ENCODE peak calls at places on chromosomes 11 and 22, in six cellular contexts. D is esophagus squamous epithelium; Q is AG04450; H is sigmoid colon; W is CD4-positive, alpha-beta memory T cell; T is CD4-positive, CD25-positive, alpha-beta regulatory T cell. V is an unnamed sample. For H3K27me3, the result is how much of the 10 kb centered on the place peaks cover.

GRCh38 chr11:1563697-1564534 is 8.2 kb downstream of the DUSP8 start:
- DNase-seq in T (no peak), W (no peak), D (no peak), H (no peak), Q (no peak), V (no peak)

GRCh38 chr11:111376453-111376871 is 2.6 kb downstream of the POU2AF1 start:
- DNase-seq in W (no peak), Q (no peak), H (no peak), D (no peak), T (no peak), V (no peak)

GRCh38 chr11:80048513-80048912 is 607.7 kb upstream of the TENM4 start:
- DNase-seq in D (no peak), T (no peak), Q (no peak), H (no peak), W (no peak), V (no peak)

GRCh38 chr11:60345489-60345888 is 18.4 kb downstream of the MS4A6E start:
- DNase-seq in W (no peak), D (no peak), Q (no peak), T (no peak), H (no peak), V (no peak)

GRCh38 chr11:115159122-115159665 is 345.0 kb downstream of the CADM1 start:
- DNase-seq in W (no peak), Q (no peak), T (no peak), H (no peak), D (no peak), V (no peak)

GRCh38 chr22:40196628-40197027 is 18.9 kb downstream of the TNRC6B start:
- DNase-seq in D (no peak), Q (peak), T (no peak), H (no peak), W (no peak), V (no peak)

GRCh38 chr11:103433976-103434375 is 324.8 kb downstream of the DYNC2H1 start:
- DNase-seq in H (no peak), W (no peak), Q (no peak), T (no peak), D (no peak), V (no peak)

GRCh38 chr22:29299136-29299900 is 7.1 kb upstream of the GAS2L1 start:
- DNase-seq in D (no peak), W (no peak), H (no peak), T (no peak), Q (no peak), V (no peak)

GRCh38 chr11:2562181-2562581 is 117.4 kb downstream of the KCNQ1 start:
- DNase-seq in H (peak), D (no peak), T (no peak), Q (no peak), W (no peak), V (no peak)

GRCh38 chr11:120832609-120833221 is 191.2 kb upstream of the TBCEL start:
- DNase-seq in H (no peak), D (no peak), W (no peak), Q (no peak), T (no peak), V (no peak)

GRCh38 chr11:62545437-62546243 is 966 bp downstream of the AHNAK start:
- DNase-seq in D (no peak), W (peak), Q (peak), H (peak), T (no peak), V (peak)

GRCh38 chr11:66011239-66011784 is 496 bp upstream of the CST6 start:
- DNase-seq in W (no peak), D (no peak), T (no peak), Q (no peak), H (no peak), V (no peak)

GRCh38 chr22:35835998-35836691 is 118.5 kb downstream of the APOL5 start:
- DNase-seq in H (peak), T (no peak), Q (peak), D (no peak), W (no peak), V (no peak)
- H3K4me3 ChIP-seq in H (peak), T (no peak), Q (peak), D (peak), W (no peak), V (no peak)

GRCh38 chr11:17719940-17720795 is 797 bp downstream of the MYOD1 start:
- DNase-seq in D (no peak), W (no peak), Q (no peak), H (no peak), T (no peak), V (no peak)

GRCh38 chr11:17724020-17724908 is 4.9 kb downstream of the MYOD1 start:
- DNase-seq in Q (no peak), W (no peak), D (no peak), T (no peak), H (no peak), V (no peak)

GRCh38 chr11:17720796-17721171 is 1.4 kb downstream of the MYOD1 start:
- DNase-seq in D (no peak), W (no peak), T (no peak), Q (no peak), H (no peak), V (no peak)

GRCh38 chr11:17721242-17721999 is 2.0 kb downstream of the MYOD1 start:
- DNase-seq in T (no peak), D (no peak), W (no peak), H (no peak), Q (no peak), V (no peak)

DNA sequence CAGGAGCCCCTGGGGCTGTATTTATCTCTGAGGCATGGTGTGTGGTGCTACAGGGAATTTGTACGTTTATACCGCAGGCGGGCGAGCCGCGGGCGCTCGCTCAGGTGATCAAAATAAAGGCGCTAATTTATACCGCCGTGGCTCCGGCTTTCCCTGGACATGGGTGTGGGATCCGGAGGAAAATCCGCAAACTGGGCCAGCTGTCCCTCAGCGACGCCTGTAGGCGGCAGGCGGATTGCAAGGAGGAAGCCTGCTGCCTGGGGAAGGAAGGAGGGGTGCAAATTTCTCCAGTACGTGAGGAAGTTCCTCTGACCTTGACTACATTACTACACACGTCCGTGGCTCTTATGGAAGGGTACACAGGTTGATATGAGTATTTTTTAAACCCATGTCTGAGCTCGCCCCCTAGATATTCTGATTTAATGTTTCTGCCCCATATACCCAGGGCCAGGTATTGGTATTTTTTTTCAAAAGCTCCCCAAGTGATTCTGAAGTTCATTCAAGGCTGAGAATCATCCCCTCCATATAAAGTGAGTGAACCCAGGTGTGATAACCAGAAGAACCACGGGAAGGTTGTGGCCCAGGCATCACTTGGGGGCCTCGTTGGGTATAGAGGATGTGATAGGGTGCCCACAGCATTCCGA is 2.8 kb downstream of the MYOD1 start:
- DNase-seq in H (no peak), D (no peak), W (no peak), Q (no peak), T (no peak), V (no peak)
- H3K27me3 ChIP-seq in H (under half), D (under half), W (under half), Q (half or more), T (under half), V (under half)

GRCh38 chr11:93740802-93741093 is 547 bp downstream of the TAF1D start:
- DNase-seq in Q (no peak), H (peak), T (no peak), W (peak), D (no peak), V (peak)

GRCh38 chr11:93740031-93740801 is 1.1 kb downstream of the TAF1D start:
- DNase-seq in H (no peak), T (no peak), D (no peak), Q (no peak), W (no peak), V (peak)

GRCh38 chr11:93736129-93736528 is 5.2 kb downstream of the TAF1D start:
- DNase-seq in T (no peak), H (no peak), Q (no peak), W (no peak), D (no peak), V (no peak)

GRCh38 chr11:93737904-93738612 is 3.2 kb downstream of the TAF1D start:
- DNase-seq in H (no peak), D (no peak), T (no peak), Q (no peak), W (no peak), V (no peak)

DNA sequence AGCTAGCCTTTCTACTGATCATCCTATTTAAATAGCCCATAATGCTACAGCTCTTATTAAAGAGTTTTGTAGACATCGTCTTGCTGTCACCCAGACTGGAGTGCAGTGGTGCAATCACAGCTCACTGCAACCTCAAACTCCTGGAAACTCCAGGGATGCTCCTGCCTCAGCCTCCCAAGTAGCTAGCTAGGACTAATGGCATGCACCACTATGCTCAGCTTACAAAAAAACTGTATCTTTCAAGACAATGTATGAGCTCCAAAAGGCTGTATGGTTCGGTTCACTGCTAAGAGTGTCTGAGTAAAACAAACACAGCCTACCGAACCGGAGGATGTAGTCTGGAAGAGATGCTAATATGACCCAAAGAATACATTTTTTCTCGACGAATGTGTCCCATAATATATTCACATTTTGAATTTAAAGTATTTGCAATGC is 2.6 kb downstream of the TAF1D start:
- DNase-seq in T (no peak), Q (no peak), H (no peak), W (no peak), D (no peak), V (no peak)
- H3K27ac ChIP-seq in T (peak), Q (no peak), H (no peak), W (peak), D (no peak), V (no peak)

GRCh38 chr22:23772315-23773246 is at the start of gene MMP11:
- DNase-seq in T (peak), W (peak), H (peak), Q (no peak), D (no peak), V (no peak)
- H3K4me3 ChIP-seq in T (no peak), W (no peak), H (peak), Q (peak), D (peak), V (no peak)

DNA sequence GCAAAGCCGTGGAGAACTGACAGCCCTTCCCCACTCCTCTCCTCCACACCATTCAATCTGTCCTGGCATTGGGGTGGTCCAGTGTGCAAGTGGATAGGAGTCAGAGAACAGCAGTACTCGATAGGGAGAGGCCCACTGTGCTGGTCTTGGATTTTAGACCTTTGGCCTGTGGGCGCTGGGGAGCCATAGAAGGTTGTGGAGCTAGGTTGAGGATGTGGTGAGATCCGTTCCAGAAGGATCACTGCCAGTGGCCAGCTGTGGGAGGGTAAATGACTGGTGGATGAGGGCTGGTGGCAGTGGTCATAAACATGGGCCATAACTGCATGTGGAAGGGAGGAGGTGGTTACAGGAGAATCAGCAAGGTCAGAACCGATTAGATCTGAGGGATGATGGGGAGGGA is 28.6 kb downstream of the ANO1 start:
- DNase-seq in W (no peak), H (no peak), T (no peak), D (no peak), Q (no peak), V (no peak)
- H3K27me3 ChIP-seq in W (under half), H (under half), T (under half), D (under half), Q (under half), V (under half)

DNA sequence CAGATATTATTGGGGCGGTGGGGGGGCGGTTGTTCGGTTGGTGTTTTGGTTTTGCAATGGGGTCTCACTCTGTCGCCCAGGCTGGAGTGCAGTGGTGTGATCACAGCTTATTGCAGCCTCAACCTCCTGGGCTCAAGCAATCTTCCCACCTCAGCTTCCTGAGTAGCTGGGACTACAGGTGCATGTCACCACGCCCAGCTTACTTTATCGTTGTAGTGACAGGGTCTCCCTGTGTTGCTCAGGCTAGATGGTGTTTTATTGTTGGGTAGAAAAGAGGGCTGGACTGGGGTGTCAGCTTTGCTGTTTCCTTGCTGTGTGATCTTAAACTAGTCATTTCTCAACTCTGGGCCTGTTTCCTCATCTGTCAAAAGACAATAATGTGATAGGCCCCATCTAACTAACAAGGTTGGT is 17.5 kb upstream of the MYH9 start:
- DNase-seq in H (no peak), W (no peak), Q (no peak), T (peak), D (no peak), V (peak)
- H3K27ac ChIP-seq in H (no peak), W (peak), Q (no peak), T (peak), D (peak), V (peak)

GRCh38 chr11:63917685-63918523 is 940 bp upstream of the RCOR2 start:
- DNase-seq in D (no peak), T (peak), W (no peak), H (peak), Q (no peak), V (peak)
- H3K4me3 ChIP-seq in D (peak), T (peak), W (peak), H (peak), Q (peak), V (peak)

V was measured in CD8-positive, alpha-beta memory T cell.